ENCODE peak calls at places on chromosomes 2 and 18, in seven cellular contexts. One of them, this sample, is unnamed.

GRCh38 chr2:55707751-55708150 is 14.1 kb upstream of the PNPT1 start:
- DNase-seq in B cell: no peak
- DNase-seq in GM23338: no peak
- DNase-seq in T1000: no peak
- DNase-seq in WTC11: no peak
- DNase-seq in NCI-H1694 treated with DMSO at 0.1 percent for 48 hours: no peak
- DNase-seq in amniotic stem cell: no peak
- DNase-seq in this sample: no peak

GRCh38 chr2:217837001-217837491 is 165.7 kb downstream of the TNS1 start:
- DNase-seq in amniotic stem cell: no peak
- DNase-seq in GM23338: peak
- DNase-seq in NCI-H1694 treated with DMSO at 0.1 percent for 48 hours: no peak
- DNase-seq in WTC11: peak
- DNase-seq in T1000: no peak
- DNase-seq in B cell: no peak
- DNase-seq in this sample: no peak

GRCh38 chr2:127454595-127455565 is 36.7 kb downstream of the PROC start:
- DNase-seq in GM23338: no peak
- DNase-seq in NCI-H1694 treated with DMSO at 0.1 percent for 48 hours: no peak
- DNase-seq in B cell: no peak
- DNase-seq in T1000: no peak
- DNase-seq in amniotic stem cell: no peak
- DNase-seq in WTC11: no peak
- DNase-seq in this sample: no peak

GRCh38 chr2:25606892-25607291 is 66.5 kb downstream of the DTNB start:
- DNase-seq in NCI-H1694 treated with DMSO at 0.1 percent for 48 hours: peak
- DNase-seq in B cell: peak
- DNase-seq in amniotic stem cell: no peak
- DNase-seq in GM23338: peak
- DNase-seq in WTC11: no peak
- DNase-seq in T1000: no peak
- DNase-seq in this sample: no peak

GRCh38 chr18:13261658-13262357 is 43.2 kb downstream of the LDLRAD4 start:
- DNase-seq in NCI-H1694 treated with DMSO at 0.1 percent for 48 hours: no peak
- DNase-seq in WTC11: no peak
- DNase-seq in amniotic stem cell: no peak
- DNase-seq in GM23338: peak
- DNase-seq in T1000: no peak
- DNase-seq in B cell: peak
- DNase-seq in this sample: no peak

GRCh38 chr18:26941608-26942007 is 76.1 kb upstream of the AQP4 start:
- DNase-seq in B cell: no peak
- DNase-seq in NCI-H1694 treated with DMSO at 0.1 percent for 48 hours: no peak
- DNase-seq in T1000: no peak
- DNase-seq in amniotic stem cell: no peak
- DNase-seq in GM23338: no peak
- DNase-seq in WTC11: no peak
- DNase-seq in this sample: no peak

GRCh38 chr18:23542471-23542870 is 39.2 kb downstream of the RMC1 start:
- DNase-seq in NCI-H1694 treated with DMSO at 0.1 percent for 48 hours: no peak
- DNase-seq in GM23338: no peak
- DNase-seq in amniotic stem cell: no peak
- DNase-seq in WTC11: no peak
- DNase-seq in B cell: no peak
- DNase-seq in T1000: no peak
- DNase-seq in this sample: no peak

GRCh38 chr2:170836027-170836426 is 19.3 kb downstream of the GAD1 start:
- DNase-seq in NCI-H1694 treated with DMSO at 0.1 percent for 48 hours: no peak
- DNase-seq in GM23338: no peak
- DNase-seq in B cell: no peak
- DNase-seq in T1000: no peak
- DNase-seq in amniotic stem cell: no peak
- DNase-seq in WTC11: no peak
- DNase-seq in this sample: no peak

GRCh38 chr18:58615150-58616132 is 13.4 kb downstream of the ALPK2 start:
- DNase-seq in GM23338: no peak
- DNase-seq in NCI-H1694 treated with DMSO at 0.1 percent for 48 hours: no peak
- DNase-seq in amniotic stem cell: no peak
- DNase-seq in B cell: no peak
- DNase-seq in WTC11: no peak
- DNase-seq in T1000: no peak
- DNase-seq in this sample: no peak

GRCh38 chr18:50862401-50862800 is 16.5 kb upstream of the ME2 start:
- DNase-seq in WTC11: no peak
- DNase-seq in B cell: no peak
- DNase-seq in amniotic stem cell: no peak
- DNase-seq in T1000: no peak
- DNase-seq in GM23338: no peak
- DNase-seq in NCI-H1694 treated with DMSO at 0.1 percent for 48 hours: no peak
- DNase-seq in this sample: no peak

GRCh38 chr2:37832590-37833197 is 92.4 kb upstream of the RMDN2 start:
- DNase-seq in amniotic stem cell: peak
- DNase-seq in B cell: peak
- DNase-seq in GM23338: peak
- DNase-seq in WTC11: peak
- DNase-seq in NCI-H1694 treated with DMSO at 0.1 percent for 48 hours: peak
- DNase-seq in T1000: peak
- DNase-seq in this sample: peak

GRCh38 chr2:26855516-26855915 is 7.6 kb downstream of the DPYSL5 start:
- DNase-seq in GM23338: no peak
- DNase-seq in amniotic stem cell: no peak
- DNase-seq in B cell: no peak
- DNase-seq in WTC11: no peak
- DNase-seq in T1000: no peak
- DNase-seq in NCI-H1694 treated with DMSO at 0.1 percent for 48 hours: no peak
- DNase-seq in this sample: no peak

GRCh38 chr2:37872192-37872545 is 52.9 kb upstream of the RMDN2 start:
- DNase-seq in amniotic stem cell: no peak
- DNase-seq in NCI-H1694 treated with DMSO at 0.1 percent for 48 hours: no peak
- DNase-seq in B cell: no peak
- DNase-seq in WTC11: no peak
- DNase-seq in GM23338: no peak
- DNase-seq in T1000: no peak
- DNase-seq in this sample: no peak

GRCh38 chr2:150063950-150064549 is 423.4 kb downstream of the RND3 start:
- DNase-seq in B cell: no peak
- DNase-seq in WTC11: peak
- DNase-seq in NCI-H1694 treated with DMSO at 0.1 percent for 48 hours: peak
- DNase-seq in T1000: no peak
- DNase-seq in GM23338: peak
- DNase-seq in amniotic stem cell: no peak
- DNase-seq in this sample: no peak

GRCh38 chr2:218271865-218272530 is 1.7 kb downstream of the PNKD start:
- DNase-seq in WTC11: no peak
- DNase-seq in B cell: no peak
- DNase-seq in amniotic stem cell: no peak
- DNase-seq in T1000: no peak
- DNase-seq in NCI-H1694 treated with DMSO at 0.1 percent for 48 hours: no peak
- DNase-seq in GM23338: no peak
- DNase-seq in this sample: no peak

GRCh38 chr18:51151568-51152511 is 45.6 kb downstream of the MEX3C start:
- DNase-seq in NCI-H1694 treated with DMSO at 0.1 percent for 48 hours: no peak
- DNase-seq in T1000: no peak
- DNase-seq in amniotic stem cell: no peak
- DNase-seq in GM23338: peak
- DNase-seq in WTC11: no peak
- DNase-seq in B cell: peak
- DNase-seq in this sample: no peak

GRCh38 chr2:219484343-219485200 is 14.1 kb upstream of the GMPPA start:
- DNase-seq in B cell: peak
- DNase-seq in amniotic stem cell: no peak
- DNase-seq in WTC11: peak
- DNase-seq in NCI-H1694 treated with DMSO at 0.1 percent for 48 hours: no peak
- DNase-seq in T1000: no peak
- DNase-seq in GM23338: peak
- DNase-seq in this sample: no peak

GRCh38 chr18:58350526-58350925 is 278.4 kb downstream of the ALPK2 start:
- DNase-seq in GM23338: no peak
- DNase-seq in amniotic stem cell: no peak
- DNase-seq in WTC11: no peak
- DNase-seq in NCI-H1694 treated with DMSO at 0.1 percent for 48 hours: no peak
- DNase-seq in T1000: no peak
- DNase-seq in B cell: no peak
- DNase-seq in this sample: no peak

GRCh38 chr2:189836644-189837043 is 52.4 kb downstream of the PMS1 start:
- DNase-seq in amniotic stem cell: peak
- DNase-seq in T1000: no peak
- DNase-seq in GM23338: no peak
- DNase-seq in B cell: no peak
- DNase-seq in NCI-H1694 treated with DMSO at 0.1 percent for 48 hours: no peak
- DNase-seq in WTC11: no peak
- DNase-seq in this sample: no peak

GRCh38 chr2:42192642-42193566 is 23.8 kb downstream of the EML4 start:
- DNase-seq in T1000: no peak
- DNase-seq in GM23338: no peak
- DNase-seq in WTC11: no peak
- DNase-seq in NCI-H1694 treated with DMSO at 0.1 percent for 48 hours: no peak
- DNase-seq in B cell: no peak
- DNase-seq in amniotic stem cell: no peak
- DNase-seq in this sample: no peak

GRCh38 chr18:37364237-37364636 is 201.4 kb downstream of the CELF4 start:
- DNase-seq in amniotic stem cell: no peak
- DNase-seq in GM23338: no peak
- DNase-seq in NCI-H1694 treated with DMSO at 0.1 percent for 48 hours: no peak
- DNase-seq in WTC11: no peak
- DNase-seq in T1000: no peak
- DNase-seq in B cell: no peak
- DNase-seq in this sample: no peak

GRCh38 chr2:110674620-110675555 is 3.0 kb downstream of the BUB1 start:
- DNase-seq in amniotic stem cell: no peak
- DNase-seq in NCI-H1694 treated with DMSO at 0.1 percent for 48 hours: no peak
- DNase-seq in T1000: peak
- DNase-seq in B cell: peak
- DNase-seq in WTC11: no peak
- DNase-seq in GM23338: peak
- DNase-seq in this sample: peak